ENCODE peak calls at places on chromosome 16, in four cellular contexts. E is fibroblast of lung; L is CD4-positive, alpha-beta memory T cell; T is CD8-positive, alpha-beta T cell. Y is an unnamed sample.
A peak's percentile ranks its signal among the peaks of the same experiment; 100 is the strongest.

GRCh38 chr16:52925143-52925542 is 127.6 kb downstream of the CHD9NB start:
- DNase-seq in E (no peak), L (no peak), T (no peak), Y (no peak)

GRCh38 chr16:52068447-52069074 is 478.4 kb downstream of the TOX3 start:
- DNase-seq in E (peak; percentile 20), L (no peak), T (no peak), Y (peak; percentile 25)

GRCh38 chr16:80056334-80056733 is 455.8 kb upstream of the MAF start:
- DNase-seq in E (no peak), L (no peak), T (no peak), Y (peak; percentile 5)

GRCh38 chr16:75251280-75252048 is at the start of gene BCAR1:
- DNase-seq in E (peak; percentile 92), L (peak; percentile 25), T (no peak), Y (peak; percentile 91)

GRCh38 chr16:64206877-64207276 is 915.0 kb downstream of the CDH11 start:
- DNase-seq in E (peak; percentile 14), L (no peak), T (no peak), Y (peak; percentile 45)

GRCh38 chr16:76964464-76965154 is 226.4 kb upstream of the MON1B start:
- DNase-seq in E (no peak), L (no peak), T (no peak), Y (no peak)

GRCh38 chr16:410516-411178 is 9.0 kb downstream of the DECR2 start:
- DNase-seq in E (no peak), L (no peak), T (no peak), Y (no peak)

GRCh38 chr16:80580109-80580832 is 39.5 kb downstream of the DYNLRB2 start:
- DNase-seq in E (no peak), L (peak; percentile 81), T (peak; percentile 28), Y (peak; percentile 22)

GRCh38 chr16:68388124-68388523 is 60.2 kb downstream of the SMPD3 start:
- DNase-seq in E (no peak), L (no peak), T (no peak), Y (no peak)

GRCh38 chr16:87692756-87693155 is 73.0 kb downstream of the KLHDC4 start:
- DNase-seq in E (no peak), L (no peak), T (no peak), Y (no peak)

GRCh38 chr16:86734559-86735480 is 156.5 kb downstream of the FOXL1 start:
- DNase-seq in E (no peak), L (no peak), T (no peak), Y (peak; percentile 33)

GRCh38 chr16:450800-451512 is 25.5 kb downstream of the RAB11FIP3 start:
- DNase-seq in E (no peak), L (no peak), T (no peak), Y (peak; percentile 18)

DNA sequence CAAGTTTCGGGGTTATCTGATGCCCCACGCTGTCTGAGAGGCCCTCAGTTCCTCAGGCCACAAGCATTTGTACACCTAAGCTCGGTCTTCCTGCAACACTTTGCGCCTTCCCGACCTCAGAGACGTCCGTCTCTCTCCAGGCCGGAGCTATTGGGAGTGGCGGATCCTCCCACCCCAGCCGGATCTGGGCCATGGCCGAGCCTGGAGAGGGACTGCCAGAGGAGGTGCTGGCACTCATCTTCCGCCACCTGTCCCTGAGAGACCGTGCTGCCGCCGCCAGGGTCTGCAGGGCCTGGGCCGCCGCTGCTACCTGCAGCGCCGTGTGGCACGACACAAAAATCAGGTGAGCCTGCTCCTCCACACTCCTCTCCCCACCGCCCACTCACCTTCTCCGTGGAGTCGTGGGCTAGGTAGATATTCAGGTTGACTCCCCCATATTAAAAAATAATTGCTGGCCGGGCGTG is 1.9 kb downstream of the FBXL8 start:
- DNase-seq in E (no peak), L (no peak), T (no peak), Y (no peak)
- H3K4me3 ChIP-seq in E (peak overlapping the region; percentile 26), L (peak overlapping the region; percentile 95), T (no peak overlapping the region), Y (peak overlapping the region; percentile 93)

DNA sequence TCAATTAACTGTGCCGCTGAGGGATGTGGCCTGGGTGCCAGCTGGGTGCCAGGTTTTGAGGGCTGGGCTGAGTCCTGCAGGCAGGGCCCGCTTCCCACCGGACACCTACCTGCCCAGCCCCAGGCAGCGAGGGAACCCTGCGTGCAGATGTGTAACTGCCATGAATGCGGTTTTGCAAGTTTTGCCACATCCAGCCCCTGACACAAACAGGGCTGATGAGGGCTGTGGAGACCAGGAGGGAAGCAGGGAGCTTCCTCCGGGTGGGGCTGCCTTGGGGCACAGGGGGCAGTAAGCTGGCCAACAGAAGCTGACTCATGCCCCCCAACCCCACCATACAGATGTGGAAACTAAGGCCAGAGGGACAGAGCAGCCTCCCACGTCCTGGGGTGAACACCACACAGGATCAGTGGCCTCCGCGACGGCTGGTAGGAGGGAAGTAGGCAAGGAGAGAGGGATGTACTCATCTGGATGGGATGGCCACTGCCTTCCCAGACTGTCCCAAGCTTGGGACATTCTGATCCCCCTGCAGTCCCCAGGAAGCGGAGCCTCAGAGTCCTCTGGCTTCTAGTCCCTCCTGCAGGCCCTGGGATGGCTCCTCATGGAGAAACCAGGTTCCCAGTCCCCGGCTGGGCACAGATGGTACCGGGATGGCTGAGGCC is 1.6 kb downstream of the UBALD1 start:
- DNase-seq in E (no peak), L (no peak), T (no peak), Y (no peak)
- H3K4me3 ChIP-seq in E (peak overlapping the region; percentile 75), L (peak overlapping the region; percentile 66), T (peak overlapping the region; percentile 78), Y (peak overlapping the region; percentile 73)

GRCh38 chr16:23863511-23864422 is 28.0 kb downstream of the PRKCB start:
- DNase-seq in E (no peak), L (peak; percentile 48), T (no peak), Y (no peak)
- H3K4me3 ChIP-seq in E (peak overlapping the region; percentile 16), L (peak overlapping the region; percentile 48), T (peak overlapping the region; percentile 56), Y (no peak overlapping the region)

GRCh38 chr16:17511340-17511739 is 40.6 kb upstream of the XYLT1 start:
- DNase-seq in E (peak; percentile 77), L (no peak), T (no peak), Y (no peak)
- H3K4me3 ChIP-seq in E (no peak overlapping the region), L (no peak overlapping the region), T (no peak overlapping the region), Y (no peak overlapping the region)

DNA sequence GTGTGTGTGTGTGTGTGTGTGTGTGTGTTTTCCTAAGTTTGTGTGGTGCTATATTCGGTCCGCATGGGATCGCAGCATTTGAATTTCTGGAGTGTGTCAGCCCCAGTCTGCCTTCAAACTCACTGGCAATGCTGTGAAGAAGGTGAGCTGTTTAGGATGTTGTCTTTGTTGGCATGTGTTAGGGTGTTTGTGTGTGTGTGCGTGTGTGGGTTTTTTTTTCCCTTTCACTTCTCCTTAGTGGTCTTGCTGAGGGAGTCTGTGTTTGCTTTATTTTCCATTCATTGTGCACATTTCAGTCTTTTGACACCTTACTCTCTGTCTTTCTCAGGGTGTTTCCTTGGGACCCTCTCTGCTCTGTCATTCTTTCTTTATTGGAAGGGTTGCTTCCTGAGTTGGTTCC is 27.7 kb upstream of the RBFOX1 start:
- DNase-seq in E (no peak), L (no peak), T (no peak), Y (no peak)
- H3K4me3 ChIP-seq in E (no peak overlapping the region), L (no peak overlapping the region), T (no peak overlapping the region), Y (no peak overlapping the region)

DNA sequence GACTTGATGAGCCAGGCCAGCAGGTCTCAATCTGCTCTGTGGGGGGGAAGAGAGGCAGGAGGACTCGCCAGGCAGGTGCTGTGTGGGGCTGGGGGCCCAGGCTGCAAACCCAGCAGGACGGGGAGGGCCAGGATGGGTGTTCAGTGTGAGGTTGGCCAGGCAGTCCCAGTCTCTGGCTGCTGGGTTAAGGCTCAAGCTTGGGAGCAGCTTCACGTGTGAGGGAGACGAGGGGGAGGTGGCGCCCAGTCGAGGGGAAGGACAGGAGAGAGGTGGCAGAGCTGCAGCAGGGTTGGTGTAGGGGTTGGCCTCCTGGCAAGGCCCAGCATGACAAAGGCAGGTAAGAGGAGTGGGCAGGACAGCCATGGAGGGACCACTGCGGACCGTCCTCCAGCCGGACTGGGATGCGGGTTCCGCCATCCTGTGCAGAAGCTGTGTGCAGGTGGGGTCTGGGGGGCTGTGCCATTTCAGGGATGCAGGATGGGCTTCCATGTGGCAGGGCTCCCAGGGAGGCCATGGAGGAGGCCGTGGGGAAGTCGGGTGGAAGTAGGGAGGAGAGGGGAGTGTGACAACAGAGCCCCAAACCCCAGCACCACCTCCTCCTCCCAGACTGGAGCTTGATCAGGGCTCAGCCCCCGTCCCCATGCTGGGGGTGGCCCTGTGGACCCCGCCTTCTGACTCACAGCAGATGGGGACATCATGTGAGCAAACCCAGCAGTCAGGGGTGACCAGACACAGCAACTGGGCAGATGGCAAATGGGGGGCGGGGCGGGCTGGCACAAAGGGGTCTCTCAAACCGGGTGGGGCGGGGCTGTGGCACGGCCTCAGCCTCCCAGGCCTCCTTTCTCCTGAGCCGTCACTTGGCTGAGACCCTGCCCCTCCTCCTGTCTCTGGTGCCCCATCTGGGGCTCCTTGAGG is 2.8 kb downstream of the ADGRG1 start:
- DNase-seq in E (no peak), L (no peak), T (no peak), Y (no peak)
- H3K4me3 ChIP-seq in E (no peak overlapping the region), L (no peak overlapping the region), T (no peak overlapping the region), Y (no peak overlapping the region)

DNA sequence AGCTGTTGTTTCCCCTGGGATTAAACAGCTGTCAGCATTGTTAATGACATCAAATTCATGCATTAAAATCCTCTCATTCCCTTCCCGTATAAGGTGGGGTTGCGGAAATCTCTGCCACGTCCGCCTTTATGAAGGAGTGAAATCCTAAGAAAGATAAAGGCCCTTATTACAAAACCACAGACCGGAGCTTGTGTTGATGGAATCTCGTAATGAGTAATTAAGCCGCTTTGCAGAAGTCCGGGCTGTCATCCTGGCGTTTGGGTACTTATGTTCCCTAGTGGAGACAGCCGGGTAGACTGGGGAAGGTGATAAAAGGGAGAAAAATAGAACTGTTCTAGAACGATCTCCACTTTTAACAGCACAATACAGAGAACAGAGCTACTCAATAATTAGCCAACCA is 627.5 kb downstream of the MAF start:
- DNase-seq in E (no peak), L (no peak), T (no peak), Y (no peak)
- H3K4me3 ChIP-seq in E (no peak overlapping the region), L (no peak overlapping the region), T (no peak overlapping the region), Y (no peak overlapping the region)

DNA sequence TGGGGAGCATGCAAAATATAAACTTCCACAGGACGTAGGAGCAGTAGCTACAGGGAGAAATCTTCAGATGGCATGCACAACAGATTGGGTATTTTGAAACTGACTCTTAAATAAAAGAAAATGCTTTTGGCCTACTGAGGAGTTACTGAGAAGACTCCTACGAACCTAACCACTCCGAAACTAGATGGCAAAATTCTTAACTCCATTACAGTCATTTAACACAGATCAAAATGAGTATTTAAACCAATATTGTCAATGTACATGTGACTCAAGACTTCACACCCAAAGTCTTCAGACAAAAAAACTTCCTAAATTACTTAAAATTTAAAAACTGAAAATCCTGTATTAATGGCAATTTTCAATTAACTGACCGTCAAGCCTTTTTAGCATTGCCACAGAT is 8.4 kb upstream of the TERB1 start:
- DNase-seq in E (no peak), L (no peak), T (no peak), Y (no peak)
- H3K4me3 ChIP-seq in E (no peak overlapping the region), L (no peak overlapping the region), T (no peak overlapping the region), Y (no peak overlapping the region)

GRCh38 chr16:66651474-66651765 is 45.1 kb downstream of the CMTM4 start:
- DNase-seq in E (no peak), L (no peak), T (no peak), Y (no peak)
- H3K4me3 ChIP-seq in E (peak overlapping the region; percentile 38), L (peak overlapping the region; percentile 25), T (peak overlapping the region; percentile 35), Y (no peak overlapping the region)